ENCODE peak calls at places on chromosomes 6 and 20, in six cellular contexts. One of them, this sample, is unnamed.

GRCh38 chr20:63178889-63179751 is 36.8 kb downstream of the YTHDF1 start:
- DNase-seq in endodermal cell: peak; percentile 85
- DNase-seq in right lobe of liver: no peak
- DNase-seq in IMR-90: peak; percentile 4
- DNase-seq in prostate gland: no peak
- DNase-seq in transverse colon: peak; percentile 33
- DNase-seq in this sample: peak; percentile 54

GRCh38 chr6:107636486-107636885 is 146.6 kb downstream of the SOBP start:
- DNase-seq in prostate gland: no peak
- DNase-seq in right lobe of liver: no peak
- DNase-seq in IMR-90: no peak
- DNase-seq in endodermal cell: no peak
- DNase-seq in transverse colon: no peak
- DNase-seq in this sample: no peak

GRCh38 chr20:62500237-62500864 is 24.6 kb upstream of the GATA5 start:
- DNase-seq in prostate gland: peak; percentile 52
- DNase-seq in endodermal cell: peak; percentile 91
- DNase-seq in right lobe of liver: peak; percentile 80
- DNase-seq in transverse colon: peak; percentile 78
- DNase-seq in IMR-90: peak; percentile 20
- DNase-seq in this sample: peak; percentile 79

GRCh38 chr20:42204261-42204660 is 586.1 kb upstream of the CHD6 start:
- DNase-seq in IMR-90: no peak
- DNase-seq in endodermal cell: peak; percentile 58
- DNase-seq in prostate gland: peak; percentile 7
- DNase-seq in transverse colon: no peak
- DNase-seq in right lobe of liver: no peak
- DNase-seq in this sample: no peak

GRCh38 chr20:13220857-13221297 is at the start of gene ISM1:
- DNase-seq in transverse colon: no peak
- DNase-seq in prostate gland: no peak
- DNase-seq in IMR-90: no peak
- DNase-seq in right lobe of liver: peak; percentile 48
- DNase-seq in endodermal cell: peak; percentile 81
- DNase-seq in this sample: peak; percentile 32

GRCh38 chr20:3164763-3165410 is 5.2 kb upstream of the FASTKD5 start:
- DNase-seq in right lobe of liver: peak; percentile 45
- DNase-seq in endodermal cell: no peak
- DNase-seq in transverse colon: no peak
- DNase-seq in prostate gland: no peak
- DNase-seq in IMR-90: no peak
- DNase-seq in this sample: no peak

GRCh38 chr6:72552938-72553337 is 68.9 kb upstream of the KCNQ5 start:
- DNase-seq in IMR-90: peak; percentile 18
- DNase-seq in endodermal cell: no peak
- DNase-seq in right lobe of liver: no peak
- DNase-seq in prostate gland: no peak
- DNase-seq in transverse colon: no peak
- DNase-seq in this sample: no peak

GRCh38 chr6:39074486-39074885 is 25.9 kb downstream of the GLP1R start:
- DNase-seq in prostate gland: no peak
- DNase-seq in IMR-90: no peak
- DNase-seq in endodermal cell: peak; percentile 51
- DNase-seq in transverse colon: no peak
- DNase-seq in right lobe of liver: no peak
- DNase-seq in this sample: no peak

GRCh38 chr20:50129662-50130345 is 16.9 kb upstream of the UBE2V1 start:
- DNase-seq in right lobe of liver: no peak
- DNase-seq in IMR-90: peak; percentile 27
- DNase-seq in prostate gland: no peak
- DNase-seq in endodermal cell: peak; percentile 73
- DNase-seq in transverse colon: no peak
- DNase-seq in this sample: no peak

GRCh38 chr6:44925100-44925739 is 402.9 kb upstream of the RUNX2 start:
- DNase-seq in prostate gland: no peak
- DNase-seq in right lobe of liver: no peak
- DNase-seq in transverse colon: no peak
- DNase-seq in endodermal cell: no peak
- DNase-seq in IMR-90: peak; percentile 5
- DNase-seq in this sample: no peak

GRCh38 chr6:127956260-127956888 is 55.5 kb upstream of the THEMIS start:
- DNase-seq in right lobe of liver: no peak
- DNase-seq in prostate gland: no peak
- DNase-seq in transverse colon: no peak
- DNase-seq in endodermal cell: peak; percentile 52
- DNase-seq in IMR-90: no peak
- DNase-seq in this sample: no peak

GRCh38 chr6:158939255-158940170 is 60.5 kb downstream of the RSPH3 start:
- DNase-seq in right lobe of liver: no peak
- DNase-seq in prostate gland: no peak
- DNase-seq in transverse colon: peak; percentile 47
- DNase-seq in endodermal cell: peak; percentile 88
- DNase-seq in IMR-90: no peak
- DNase-seq in this sample: no peak
- TF ChIP-seq CTCF in right lobe of liver: no peak
- TF ChIP-seq CTCF in prostate gland: no peak
- TF ChIP-seq CTCF in transverse colon: no peak
- TF ChIP-seq CTCF in endodermal cell: peak; percentile 29
- TF ChIP-seq CTCF in IMR-90: no peak
- TF ChIP-seq CTCF in this sample: no peak

GRCh38 chr6:98877250-98877649 is 42.9 kb downstream of the POU3F2 start:
- DNase-seq in transverse colon: no peak
- DNase-seq in right lobe of liver: no peak
- DNase-seq in IMR-90: no peak
- DNase-seq in endodermal cell: no peak
- DNase-seq in prostate gland: no peak
- DNase-seq in this sample: no peak
- H3K9me3 ChIP-seq in transverse colon: no peaks in the 10 kb centered on the region
- H3K9me3 ChIP-seq in right lobe of liver: no peaks in the 10 kb centered on the region
- H3K9me3 ChIP-seq in IMR-90: no peaks in the 10 kb centered on the region
- H3K9me3 ChIP-seq in endodermal cell: no peaks in the 10 kb centered on the region
- H3K9me3 ChIP-seq in prostate gland: no peaks in the 10 kb centered on the region
- H3K9me3 ChIP-seq in this sample: no peaks in the 10 kb centered on the region

DNA sequence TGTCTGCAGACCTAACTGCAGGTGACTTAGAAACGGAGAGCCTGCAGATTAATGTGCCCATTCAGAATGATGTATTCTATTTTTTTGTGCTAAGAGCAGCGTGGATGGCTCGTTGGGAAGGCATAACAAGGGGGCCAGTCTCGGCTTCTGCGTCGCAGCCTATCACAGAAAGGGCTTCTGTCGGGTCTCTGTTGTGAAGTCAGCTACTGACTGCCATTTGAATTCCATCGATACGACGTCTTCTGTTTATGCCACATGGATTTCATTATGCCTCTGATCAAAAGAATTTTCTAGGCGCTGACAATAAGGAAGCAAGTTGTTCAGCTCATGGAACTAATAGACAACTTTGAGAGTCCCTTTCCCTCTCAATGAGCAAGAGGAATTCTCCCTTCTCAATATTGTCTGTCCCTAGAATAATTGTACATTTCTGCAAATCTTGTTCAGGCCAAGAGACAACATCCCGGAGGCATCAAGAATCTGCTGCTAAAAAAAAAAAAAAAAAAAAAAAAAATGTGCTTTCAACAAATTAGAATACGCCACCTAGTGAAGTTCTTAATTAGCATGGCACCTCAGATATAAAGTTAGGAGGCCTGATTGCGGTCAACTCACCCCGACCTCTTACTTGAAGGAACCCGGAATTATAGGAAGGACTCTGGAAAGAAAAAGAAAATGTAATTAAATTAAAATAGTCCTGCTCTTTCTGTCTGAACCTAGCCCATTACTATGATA is 223.9 kb downstream of the TSHZ2 start:
- DNase-seq in endodermal cell: no peak
- DNase-seq in prostate gland: no peak
- DNase-seq in IMR-90: no peak
- DNase-seq in right lobe of liver: no peak
- DNase-seq in transverse colon: no peak
- DNase-seq in this sample: no peak
- TF ChIP-seq CTCF in endodermal cell: peak; percentile 24
- TF ChIP-seq CTCF in prostate gland: no peak
- TF ChIP-seq CTCF in IMR-90: no peak
- TF ChIP-seq CTCF in right lobe of liver: no peak
- TF ChIP-seq CTCF in transverse colon: no peak
- TF ChIP-seq CTCF in this sample: no peak

GRCh38 chr6:3912366-3913076 is 63.3 kb downstream of the FAM50B start:
- DNase-seq in IMR-90: peak; percentile 14
- DNase-seq in transverse colon: no peak
- DNase-seq in prostate gland: no peak
- DNase-seq in right lobe of liver: no peak
- DNase-seq in endodermal cell: peak; percentile 6
- DNase-seq in this sample: no peak

GRCh38 chr6:3911614-3912336 is 62.6 kb downstream of the FAM50B start:
- DNase-seq in IMR-90: peak; percentile 92
- DNase-seq in prostate gland: no peak
- DNase-seq in right lobe of liver: no peak
- DNase-seq in endodermal cell: peak; percentile 35
- DNase-seq in transverse colon: no peak
- DNase-seq in this sample: no peak

GRCh38 chr6:3908961-3909360 is 59.8 kb downstream of the FAM50B start:
- DNase-seq in prostate gland: no peak
- DNase-seq in endodermal cell: no peak
- DNase-seq in right lobe of liver: no peak
- DNase-seq in transverse colon: no peak
- DNase-seq in IMR-90: no peak
- DNase-seq in this sample: no peak

GRCh38 chr6:3910264-3910663 is 61.1 kb downstream of the FAM50B start:
- DNase-seq in right lobe of liver: no peak
- DNase-seq in transverse colon: no peak
- DNase-seq in endodermal cell: peak; percentile 30
- DNase-seq in prostate gland: no peak
- DNase-seq in IMR-90: no peak
- DNase-seq in this sample: no peak

DNA sequence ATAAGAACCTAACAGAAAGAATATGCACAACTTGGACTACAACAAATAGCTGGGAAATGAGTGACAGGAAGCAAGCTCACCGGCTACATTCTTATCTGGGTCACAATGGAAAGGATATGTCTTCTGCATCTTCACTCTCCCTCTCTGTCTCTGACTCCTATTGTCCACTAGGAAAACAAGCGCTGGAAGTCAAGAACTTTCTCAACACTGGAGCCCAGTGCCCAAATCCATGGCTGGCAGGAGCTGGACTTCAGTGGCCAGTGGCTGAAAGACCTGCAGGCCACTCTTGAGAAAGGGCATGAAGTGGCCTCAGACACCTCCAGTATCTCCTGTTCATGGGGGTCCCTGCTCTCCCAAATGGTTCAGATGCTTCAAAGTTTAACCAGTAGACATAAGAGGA is 62.0 kb downstream of the FAM50B start:
- DNase-seq in endodermal cell: peak; percentile 15
- DNase-seq in right lobe of liver: no peak
- DNase-seq in IMR-90: no peak
- DNase-seq in transverse colon: no peak
- DNase-seq in prostate gland: no peak
- DNase-seq in this sample: no peak
- H3K9me3 ChIP-seq in endodermal cell: peaks cover 13% of the 10 kb centered on the region
- H3K9me3 ChIP-seq in right lobe of liver: no peaks in the 10 kb centered on the region
- H3K9me3 ChIP-seq in IMR-90: no peaks in the 10 kb centered on the region
- H3K9me3 ChIP-seq in transverse colon: no peaks in the 10 kb centered on the region
- H3K9me3 ChIP-seq in prostate gland: no peaks in the 10 kb centered on the region
- H3K9me3 ChIP-seq in this sample: no peaks in the 10 kb centered on the region

DNA sequence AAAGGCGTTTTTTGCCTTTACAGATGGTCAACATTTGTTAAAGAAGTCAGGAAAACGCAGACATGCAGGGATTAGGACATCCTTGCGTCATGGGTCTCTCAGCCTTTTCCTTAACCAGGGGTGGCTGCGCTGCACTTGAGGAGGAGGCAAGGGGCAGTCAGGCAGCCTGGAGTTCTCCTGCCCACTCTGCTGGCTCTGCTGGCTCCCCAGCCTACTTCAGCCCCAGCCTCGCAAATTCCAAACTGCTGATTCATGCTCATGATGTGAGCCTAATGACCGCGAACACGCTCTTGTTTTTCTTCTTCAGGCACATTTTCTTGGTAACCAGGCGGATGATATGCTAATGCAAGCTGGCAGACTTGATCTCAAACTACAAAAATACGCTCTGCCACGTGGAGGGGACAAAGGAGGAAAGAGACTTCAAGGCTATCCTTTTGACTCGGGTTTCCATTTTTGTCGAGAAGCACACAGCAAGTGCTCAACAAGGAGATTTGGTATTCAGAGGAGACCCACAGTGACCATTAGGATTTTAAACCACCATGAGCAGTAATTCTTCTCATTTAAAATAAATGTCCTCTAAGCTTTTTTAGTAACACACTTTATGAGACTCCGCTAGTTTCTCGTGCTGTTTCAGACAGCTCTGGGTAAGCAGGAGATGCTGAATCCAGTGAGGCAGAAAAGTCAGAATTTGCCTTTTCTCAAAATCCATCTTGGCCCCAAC is 290.2 kb upstream of the STXBP5 start:
- DNase-seq in IMR-90: peak; percentile 99
- DNase-seq in right lobe of liver: no peak
- DNase-seq in endodermal cell: peak; percentile 93
- DNase-seq in prostate gland: peak; percentile 24
- DNase-seq in transverse colon: peak; percentile 26
- DNase-seq in this sample: no peak
- TF ChIP-seq CTCF in IMR-90: peak; percentile 12
- TF ChIP-seq CTCF in right lobe of liver: no peak
- TF ChIP-seq CTCF in endodermal cell: no peak
- TF ChIP-seq CTCF in prostate gland: no peak
- TF ChIP-seq CTCF in transverse colon: no peak
- TF ChIP-seq CTCF in this sample: no peak

DNA sequence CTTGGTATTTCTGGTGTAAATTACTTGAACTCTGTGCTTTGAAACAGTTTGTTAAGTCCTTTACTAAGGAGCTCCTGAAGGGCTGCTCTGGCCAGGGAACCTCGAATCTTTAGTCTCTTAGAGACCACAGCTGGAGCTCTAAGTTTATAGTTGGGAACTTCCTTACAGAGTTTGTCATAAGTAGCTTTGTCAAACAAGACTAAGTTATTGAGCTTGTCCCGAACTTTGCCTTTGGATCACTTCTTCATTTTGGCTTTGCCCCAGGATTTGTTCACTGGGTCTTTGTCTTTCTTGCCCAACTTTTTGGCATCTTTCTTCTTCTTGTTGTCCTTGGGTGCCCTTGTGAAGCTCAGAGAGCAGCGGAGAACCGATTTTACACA is 64.8 kb downstream of the FAM50B start:
- DNase-seq in right lobe of liver: peak; percentile 58
- DNase-seq in transverse colon: no peak
- DNase-seq in prostate gland: peak; percentile 22
- DNase-seq in IMR-90: peak; percentile 30
- DNase-seq in endodermal cell: peak; percentile 10
- DNase-seq in this sample: no peak
- H3K9me3 ChIP-seq in right lobe of liver: no peaks in the 10 kb centered on the region
- H3K9me3 ChIP-seq in transverse colon: no peaks in the 10 kb centered on the region
- H3K9me3 ChIP-seq in prostate gland: no peaks in the 10 kb centered on the region
- H3K9me3 ChIP-seq in IMR-90: no peaks in the 10 kb centered on the region
- H3K9me3 ChIP-seq in endodermal cell: peaks cover 39% of the 10 kb centered on the region
- H3K9me3 ChIP-seq in this sample: no peaks in the 10 kb centered on the region

This sample was measured in CD4-positive, alpha-beta T cell.